ENCODE peak calls at places on chromosomes 1 and 21, in seven cellular contexts. One of them, this sample, is unnamed.

GRCh38 chr1:154866995-154867795 is 2.9 kb downstream of the KCNN3 start:
- DNase-seq in stimulated activated CD4-positive, alpha-beta T cell treated with anti-CD3 and anti-CD28 coated beads, TNF-alpha, amount 100 ng/mL, for 48 hours: no peak
- DNase-seq in cortex of kidney: no peak
- DNase-seq in activated naive CD8-positive, alpha-beta T cell treated with anti-CD3 and anti-CD28 coated beads for 36 hours: peak; percentile 53
- DNase-seq in CD4-positive, alpha-beta T cell: no peak
- DNase-seq in ACHN: peak; percentile 72
- DNase-seq in CD8-positive, alpha-beta memory T cell: no peak
- DNase-seq in this sample: no peak

GRCh38 chr1:230849451-230850194 is 18.7 kb downstream of the C1orf198 start:
- DNase-seq in ACHN: peak; percentile 78
- DNase-seq in cortex of kidney: no peak
- DNase-seq in stimulated activated CD4-positive, alpha-beta T cell treated with anti-CD3 and anti-CD28 coated beads, TNF-alpha, amount 100 ng/mL, for 48 hours: no peak
- DNase-seq in CD4-positive, alpha-beta T cell: no peak
- DNase-seq in CD8-positive, alpha-beta memory T cell: no peak
- DNase-seq in activated naive CD8-positive, alpha-beta T cell treated with anti-CD3 and anti-CD28 coated beads for 36 hours: no peak
- DNase-seq in this sample: no peak

GRCh38 chr1:178483251-178483957 is 13.4 kb downstream of the CLEC20A start:
- DNase-seq in CD8-positive, alpha-beta memory T cell: no peak
- DNase-seq in activated naive CD8-positive, alpha-beta T cell treated with anti-CD3 and anti-CD28 coated beads for 36 hours: no peak
- DNase-seq in ACHN: no peak
- DNase-seq in cortex of kidney: no peak
- DNase-seq in stimulated activated CD4-positive, alpha-beta T cell treated with anti-CD3 and anti-CD28 coated beads, TNF-alpha, amount 100 ng/mL, for 48 hours: no peak
- DNase-seq in CD4-positive, alpha-beta T cell: no peak
- DNase-seq in this sample: no peak

GRCh38 chr1:50968884-50969610 is 998 bp upstream of the CDKN2C start:
- DNase-seq in stimulated activated CD4-positive, alpha-beta T cell treated with anti-CD3 and anti-CD28 coated beads, TNF-alpha, amount 100 ng/mL, for 48 hours: no peak
- DNase-seq in CD8-positive, alpha-beta memory T cell: peak; percentile 53
- DNase-seq in CD4-positive, alpha-beta T cell: peak; percentile 6
- DNase-seq in activated naive CD8-positive, alpha-beta T cell treated with anti-CD3 and anti-CD28 coated beads for 36 hours: peak; percentile 57
- DNase-seq in ACHN: peak; percentile 41
- DNase-seq in cortex of kidney: no peak
- DNase-seq in this sample: peak; percentile 40

GRCh38 chr1:39491146-39491921 is at the start of gene BMP8A:
- DNase-seq in CD8-positive, alpha-beta memory T cell: peak; percentile 79
- DNase-seq in activated naive CD8-positive, alpha-beta T cell treated with anti-CD3 and anti-CD28 coated beads for 36 hours: peak; percentile 81
- DNase-seq in ACHN: peak; percentile 53
- DNase-seq in cortex of kidney: no peak
- DNase-seq in CD4-positive, alpha-beta T cell: peak; percentile 63
- DNase-seq in stimulated activated CD4-positive, alpha-beta T cell treated with anti-CD3 and anti-CD28 coated beads, TNF-alpha, amount 100 ng/mL, for 48 hours: peak; percentile 37
- DNase-seq in this sample: peak; percentile 69

GRCh38 chr21:34843562-34843961 is 174.8 kb downstream of the CLIC6 start:
- DNase-seq in ACHN: no peak
- DNase-seq in CD4-positive, alpha-beta T cell: no peak
- DNase-seq in activated naive CD8-positive, alpha-beta T cell treated with anti-CD3 and anti-CD28 coated beads for 36 hours: no peak
- DNase-seq in cortex of kidney: no peak
- DNase-seq in stimulated activated CD4-positive, alpha-beta T cell treated with anti-CD3 and anti-CD28 coated beads, TNF-alpha, amount 100 ng/mL, for 48 hours: no peak
- DNase-seq in CD8-positive, alpha-beta memory T cell: no peak
- DNase-seq in this sample: no peak

GRCh38 chr1:230307213-230307612 is 118.9 kb downstream of the PGBD5 start:
- DNase-seq in activated naive CD8-positive, alpha-beta T cell treated with anti-CD3 and anti-CD28 coated beads for 36 hours: no peak
- DNase-seq in cortex of kidney: no peak
- DNase-seq in CD8-positive, alpha-beta memory T cell: no peak
- DNase-seq in CD4-positive, alpha-beta T cell: no peak
- DNase-seq in ACHN: no peak
- DNase-seq in stimulated activated CD4-positive, alpha-beta T cell treated with anti-CD3 and anti-CD28 coated beads, TNF-alpha, amount 100 ng/mL, for 48 hours: no peak
- DNase-seq in this sample: no peak

GRCh38 chr1:154847891-154848290 is 22.2 kb downstream of the KCNN3 start:
- DNase-seq in CD4-positive, alpha-beta T cell: no peak
- DNase-seq in ACHN: no peak
- DNase-seq in activated naive CD8-positive, alpha-beta T cell treated with anti-CD3 and anti-CD28 coated beads for 36 hours: no peak
- DNase-seq in stimulated activated CD4-positive, alpha-beta T cell treated with anti-CD3 and anti-CD28 coated beads, TNF-alpha, amount 100 ng/mL, for 48 hours: no peak
- DNase-seq in CD8-positive, alpha-beta memory T cell: no peak
- DNase-seq in cortex of kidney: no peak
- DNase-seq in this sample: no peak

GRCh38 chr1:62066713-62067112 is 127.9 kb upstream of the L1TD1 start:
- DNase-seq in CD8-positive, alpha-beta memory T cell: no peak
- DNase-seq in stimulated activated CD4-positive, alpha-beta T cell treated with anti-CD3 and anti-CD28 coated beads, TNF-alpha, amount 100 ng/mL, for 48 hours: no peak
- DNase-seq in ACHN: no peak
- DNase-seq in cortex of kidney: no peak
- DNase-seq in activated naive CD8-positive, alpha-beta T cell treated with anti-CD3 and anti-CD28 coated beads for 36 hours: no peak
- DNase-seq in CD4-positive, alpha-beta T cell: no peak
- DNase-seq in this sample: no peak

GRCh38 chr21:44870748-44871495 is 2.6 kb downstream of the PTTG1IP start:
- DNase-seq in CD8-positive, alpha-beta memory T cell: peak; percentile 32
- DNase-seq in ACHN: peak; percentile 27
- DNase-seq in stimulated activated CD4-positive, alpha-beta T cell treated with anti-CD3 and anti-CD28 coated beads, TNF-alpha, amount 100 ng/mL, for 48 hours: no peak
- DNase-seq in activated naive CD8-positive, alpha-beta T cell treated with anti-CD3 and anti-CD28 coated beads for 36 hours: no peak
- DNase-seq in CD4-positive, alpha-beta T cell: no peak
- DNase-seq in cortex of kidney: no peak
- DNase-seq in this sample: no peak

GRCh38 chr1:7536891-7537591 is 234.1 kb upstream of the VAMP3 start:
- DNase-seq in stimulated activated CD4-positive, alpha-beta T cell treated with anti-CD3 and anti-CD28 coated beads, TNF-alpha, amount 100 ng/mL, for 48 hours: no peak
- DNase-seq in ACHN: no peak
- DNase-seq in CD8-positive, alpha-beta memory T cell: no peak
- DNase-seq in cortex of kidney: no peak
- DNase-seq in CD4-positive, alpha-beta T cell: no peak
- DNase-seq in activated naive CD8-positive, alpha-beta T cell treated with anti-CD3 and anti-CD28 coated beads for 36 hours: no peak
- DNase-seq in this sample: no peak

GRCh38 chr1:248850536-248851251 is 8.2 kb downstream of the ZNF692 start:
- DNase-seq in ACHN: no peak
- DNase-seq in stimulated activated CD4-positive, alpha-beta T cell treated with anti-CD3 and anti-CD28 coated beads, TNF-alpha, amount 100 ng/mL, for 48 hours: no peak
- DNase-seq in cortex of kidney: no peak
- DNase-seq in CD8-positive, alpha-beta memory T cell: no peak
- DNase-seq in activated naive CD8-positive, alpha-beta T cell treated with anti-CD3 and anti-CD28 coated beads for 36 hours: no peak
- DNase-seq in CD4-positive, alpha-beta T cell: no peak
- DNase-seq in this sample: no peak

GRCh38 chr1:185670187-185670627 is 64.0 kb upstream of the HMCN1 start:
- DNase-seq in CD8-positive, alpha-beta memory T cell: peak; percentile 41
- DNase-seq in cortex of kidney: no peak
- DNase-seq in stimulated activated CD4-positive, alpha-beta T cell treated with anti-CD3 and anti-CD28 coated beads, TNF-alpha, amount 100 ng/mL, for 48 hours: no peak
- DNase-seq in activated naive CD8-positive, alpha-beta T cell treated with anti-CD3 and anti-CD28 coated beads for 36 hours: peak; percentile 29
- DNase-seq in ACHN: peak; percentile 37
- DNase-seq in CD4-positive, alpha-beta T cell: peak; percentile 47
- DNase-seq in this sample: peak; percentile 28

GRCh38 chr21:27648560-27648959 is 681.7 kb upstream of the ADAMTS5 start:
- DNase-seq in activated naive CD8-positive, alpha-beta T cell treated with anti-CD3 and anti-CD28 coated beads for 36 hours: no peak
- DNase-seq in CD8-positive, alpha-beta memory T cell: no peak
- DNase-seq in ACHN: no peak
- DNase-seq in CD4-positive, alpha-beta T cell: no peak
- DNase-seq in cortex of kidney: no peak
- DNase-seq in stimulated activated CD4-positive, alpha-beta T cell treated with anti-CD3 and anti-CD28 coated beads, TNF-alpha, amount 100 ng/mL, for 48 hours: no peak
- DNase-seq in this sample: no peak

GRCh38 chr1:6249732-6250689 is 6.0 kb downstream of the HES3 start:
- DNase-seq in cortex of kidney: no peak
- DNase-seq in CD4-positive, alpha-beta T cell: no peak
- DNase-seq in ACHN: no peak
- DNase-seq in stimulated activated CD4-positive, alpha-beta T cell treated with anti-CD3 and anti-CD28 coated beads, TNF-alpha, amount 100 ng/mL, for 48 hours: no peak
- DNase-seq in CD8-positive, alpha-beta memory T cell: no peak
- DNase-seq in activated naive CD8-positive, alpha-beta T cell treated with anti-CD3 and anti-CD28 coated beads for 36 hours: no peak
- DNase-seq in this sample: no peak

GRCh38 chr21:45536301-45537081 is 5.7 kb downstream of the SLC19A1 start:
- DNase-seq in activated naive CD8-positive, alpha-beta T cell treated with anti-CD3 and anti-CD28 coated beads for 36 hours: no peak
- DNase-seq in stimulated activated CD4-positive, alpha-beta T cell treated with anti-CD3 and anti-CD28 coated beads, TNF-alpha, amount 100 ng/mL, for 48 hours: no peak
- DNase-seq in CD4-positive, alpha-beta T cell: no peak
- DNase-seq in cortex of kidney: no peak
- DNase-seq in ACHN: no peak
- DNase-seq in CD8-positive, alpha-beta memory T cell: no peak
- DNase-seq in this sample: no peak

GRCh38 chr1:37595440-37596181 is at the start of gene GNL2:
- DNase-seq in stimulated activated CD4-positive, alpha-beta T cell treated with anti-CD3 and anti-CD28 coated beads, TNF-alpha, amount 100 ng/mL, for 48 hours: peak; percentile 93
- DNase-seq in activated naive CD8-positive, alpha-beta T cell treated with anti-CD3 and anti-CD28 coated beads for 36 hours: peak; percentile 98
- DNase-seq in CD8-positive, alpha-beta memory T cell: peak; percentile 96
- DNase-seq in ACHN: peak; percentile 93
- DNase-seq in CD4-positive, alpha-beta T cell: peak; percentile 91
- DNase-seq in cortex of kidney: peak; percentile 51
- DNase-seq in this sample: peak; percentile 97

GRCh38 chr21:31870472-31870871 is 2.3 kb upstream of the HUNK start:
- DNase-seq in stimulated activated CD4-positive, alpha-beta T cell treated with anti-CD3 and anti-CD28 coated beads, TNF-alpha, amount 100 ng/mL, for 48 hours: no peak
- DNase-seq in activated naive CD8-positive, alpha-beta T cell treated with anti-CD3 and anti-CD28 coated beads for 36 hours: no peak
- DNase-seq in CD8-positive, alpha-beta memory T cell: no peak
- DNase-seq in CD4-positive, alpha-beta T cell: no peak
- DNase-seq in cortex of kidney: no peak
- DNase-seq in ACHN: no peak
- DNase-seq in this sample: no peak

GRCh38 chr21:26961704-26962103 is 5.2 kb downstream of the ADAMTS5 start:
- DNase-seq in ACHN: peak; percentile 26
- DNase-seq in stimulated activated CD4-positive, alpha-beta T cell treated with anti-CD3 and anti-CD28 coated beads, TNF-alpha, amount 100 ng/mL, for 48 hours: no peak
- DNase-seq in cortex of kidney: no peak
- DNase-seq in activated naive CD8-positive, alpha-beta T cell treated with anti-CD3 and anti-CD28 coated beads for 36 hours: no peak
- DNase-seq in CD4-positive, alpha-beta T cell: no peak
- DNase-seq in CD8-positive, alpha-beta memory T cell: no peak
- DNase-seq in this sample: no peak